ENCODE peak calls at places on chromosomes 1 and 21, in nine cellular contexts. X is HepG2, W is SK-N-SH, G is K562, L is transverse colon, O is stomach, E is ovary, Z is H1, K is tibial nerve. M is an unnamed sample.

GRCh38 chr1:38644092-38644491 is 215.5 kb downstream of the RRAGC start:
- DNase-seq in X (no peak), W (no peak), G (no peak), L (no peak), O (no peak), E (no peak), Z (no peak), K (no peak), M (no peak)

GRCh38 chr1:244254467-244254866 is 197.2 kb downstream of the ADSS2 start:
- DNase-seq in X (no peak), W (no peak), G (no peak), L (peak), O (no peak), E (no peak), Z (no peak), K (peak), M (no peak)

GRCh38 chr1:18645172-18646090 is 14.8 kb downstream of the PAX7 start:
- DNase-seq in X (peak), W (peak), G (no peak), L (no peak), O (no peak), E (no peak), Z (no peak), K (no peak), M (no peak)

GRCh38 chr1:43009274-43009673 is 50.6 kb upstream of the SLC2A1 start:
- DNase-seq in X (no peak), W (no peak), G (peak), L (no peak), O (no peak), E (no peak), Z (no peak), K (no peak), M (no peak)

GRCh38 chr1:180327089-180327488 is 97.0 kb downstream of the LHX4 start:
- DNase-seq in X (no peak), W (no peak), G (no peak), L (no peak), O (no peak), E (no peak), Z (no peak), K (no peak), M (no peak)

GRCh38 chr1:65476327-65476726 is 55.9 kb downstream of the LEPR start:
- DNase-seq in X (peak), W (no peak), G (no peak), L (no peak), O (no peak), E (no peak), Z (no peak), K (no peak), M (no peak)

GRCh38 chr1:41358152-41358937 is 2.9 kb upstream of the FOXO6 start:
- DNase-seq in X (no peak), W (no peak), G (no peak), L (no peak), O (no peak), E (no peak), Z (no peak), K (no peak), M (no peak)

GRCh38 chr1:95475686-95476457 is 241.9 kb downstream of the RWDD3 start:
- DNase-seq in X (peak), W (no peak), G (no peak), L (no peak), O (no peak), E (no peak), Z (no peak), K (no peak), M (no peak)

GRCh38 chr1:51955797-51956527 is 34.5 kb downstream of the RAB3B start:
- DNase-seq in X (no peak), W (no peak), G (no peak), L (no peak), O (no peak), E (no peak), Z (no peak), K (no peak), M (no peak)

DNA sequence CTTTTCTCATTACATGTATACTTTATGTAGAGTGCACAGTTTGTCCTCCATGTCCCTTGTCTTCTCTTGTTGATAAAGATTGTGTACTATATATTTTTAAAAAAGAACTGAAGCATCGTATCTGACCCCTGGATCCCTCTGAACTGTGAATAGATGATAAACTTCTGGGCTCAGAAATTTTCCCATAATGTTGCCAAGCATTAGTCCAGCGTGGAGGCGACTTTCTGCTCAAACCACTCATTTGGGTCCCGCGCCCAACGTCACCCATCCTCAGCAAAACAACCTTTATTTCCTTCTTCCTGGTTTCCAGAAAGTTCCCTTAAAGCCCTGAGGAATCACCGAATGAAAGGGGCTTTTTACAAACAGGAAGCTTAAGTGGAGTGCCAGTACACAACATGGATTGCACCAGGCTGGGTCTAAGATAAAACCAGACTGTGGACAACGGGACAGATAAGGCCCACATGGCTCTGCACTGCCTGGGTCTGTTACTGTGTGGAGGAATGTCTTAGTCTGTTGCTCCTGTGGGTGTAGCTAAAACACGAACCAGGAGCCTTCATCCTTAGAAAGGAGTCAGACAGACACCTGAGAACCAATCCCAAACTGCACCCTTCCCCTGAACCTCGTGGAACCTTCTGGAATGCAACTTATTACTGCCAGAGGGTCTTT is 15.6 kb downstream of the EVA1C start:
- DNase-seq in X (no peak), W (no peak), G (peak), L (no peak), O (no peak), E (no peak), Z (no peak), K (no peak), M (no peak)
- TF ChIP-seq EP300 in X (no peak), W (no peak), G (peak), L (no peak), O (no peak), E (no peak), Z (no peak), K (no peak), M (no peak)

GRCh38 chr1:13583964-13584791 is 546 bp downstream of the PDPN start:
- DNase-seq in X (no peak), W (no peak), G (no peak), L (no peak), O (no peak), E (peak), Z (no peak), K (no peak), M (peak)
- H3K4me3 ChIP-seq in X (no peak), W (no peak), G (no peak), L (peak), O (peak), E (peak), Z (peak), K (peak), M (peak)

GRCh38 chr21:45617021-45617930 is 26.2 kb upstream of the PCBP3 start:
- DNase-seq in X (no peak), W (no peak), G (no peak), L (no peak), O (no peak), E (peak), Z (no peak), K (no peak), M (peak)

GRCh38 chr21:45612096-45613019 is 31.2 kb upstream of the PCBP3 start:
- DNase-seq in X (no peak), W (no peak), G (no peak), L (peak), O (no peak), E (peak), Z (no peak), K (no peak), M (peak)

GRCh38 chr21:45613396-45613795 is 30.1 kb upstream of the PCBP3 start:
- DNase-seq in X (no peak), W (peak), G (no peak), L (no peak), O (no peak), E (peak), Z (no peak), K (no peak), M (no peak)

GRCh38 chr21:45613881-45614280 is 29.6 kb upstream of the PCBP3 start:
- DNase-seq in X (no peak), W (no peak), G (no peak), L (no peak), O (no peak), E (no peak), Z (no peak), K (no peak), M (no peak)

DNA sequence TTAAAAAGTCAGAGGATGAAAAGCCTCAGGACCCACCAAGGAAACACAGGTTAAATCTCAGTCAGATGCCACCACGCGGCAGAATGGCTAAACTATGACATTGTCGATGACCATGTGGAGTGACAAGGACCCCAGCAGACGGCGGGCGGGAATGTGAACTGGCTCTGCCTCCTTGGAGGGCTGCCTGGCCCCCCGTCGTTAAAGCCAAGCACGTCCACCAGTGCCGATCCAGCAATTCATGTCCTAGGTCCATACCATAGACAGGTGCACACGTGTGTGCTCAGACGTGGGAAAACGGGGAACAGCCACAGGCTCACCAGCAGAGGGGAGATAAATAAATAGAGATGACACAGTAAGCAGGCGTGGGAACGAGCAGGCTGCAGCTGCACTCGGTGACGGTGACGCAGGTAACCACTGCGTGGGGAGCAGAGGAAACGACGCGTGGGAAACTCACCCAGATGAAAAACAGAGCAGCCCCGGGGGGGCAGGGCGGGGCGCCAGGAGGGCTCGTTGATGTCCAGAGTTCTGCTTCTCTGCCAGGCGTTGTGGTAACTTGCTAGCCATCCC is 28.3 kb upstream of the PCBP3 start:
- DNase-seq in X (peak), W (peak), G (no peak), L (peak), O (peak), E (peak), Z (no peak), K (no peak), M (peak)
- TF ChIP-seq EP300 in X (no peak), W (no peak), G (no peak), L (no peak), O (no peak), E (no peak), Z (no peak), K (no peak), M (no peak)

GRCh38 chr1:145872421-145872891 is 13.2 kb downstream of the ANKRD35 start:
- DNase-seq in X (no peak), W (no peak), G (no peak), L (peak), O (peak), E (peak), Z (no peak), K (peak), M (peak)
- H3K4me3 ChIP-seq in X (peak), W (no peak), G (no peak), L (peak), O (peak), E (peak), Z (peak), K (peak), M (peak)

DNA sequence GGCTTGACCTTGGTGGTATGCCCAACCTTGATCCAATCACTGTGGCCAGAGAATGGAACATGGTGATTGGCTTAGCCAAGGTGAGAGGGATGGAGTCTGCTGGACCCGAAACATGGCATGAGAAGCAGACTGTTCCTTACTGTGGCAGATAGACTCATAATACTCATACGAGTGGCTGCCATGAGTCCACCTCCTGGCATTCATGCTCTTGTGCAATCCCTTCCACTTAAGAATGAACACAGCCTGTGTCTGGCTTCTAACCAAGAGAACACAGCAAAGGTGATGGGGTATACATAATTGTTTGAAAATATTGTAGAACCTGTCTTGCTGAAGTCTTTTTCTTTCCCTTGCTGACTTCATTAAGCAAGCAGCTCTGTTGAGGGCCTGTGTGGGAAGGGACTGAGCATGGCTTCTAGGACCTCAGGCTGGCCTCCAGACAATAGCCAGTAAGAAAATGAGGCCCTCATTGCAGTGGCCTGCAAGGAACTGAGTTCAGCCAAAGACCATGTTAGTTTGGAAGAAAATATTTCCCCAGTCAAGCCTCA is 85.9 kb downstream of the ZNF281 start:
- DNase-seq in X (no peak), W (no peak), G (no peak), L (no peak), O (no peak), E (no peak), Z (no peak), K (no peak), M (no peak)
- TF ChIP-seq EP300 in X (no peak), W (no peak), G (no peak), L (no peak), O (no peak), E (no peak), Z (no peak), K (no peak), M (no peak)

GRCh38 chr1:204684206-204684536 is 1.4 kb downstream of the LRRN2 start:
- DNase-seq in X (no peak), W (no peak), G (no peak), L (no peak), O (no peak), E (no peak), Z (no peak), K (no peak), M (no peak)
- H3K4me3 ChIP-seq in X (no peak), W (no peak), G (no peak), L (peak), O (peak), E (peak), Z (peak), K (peak), M (peak)